ENCODE peak calls at places on chromosome 4, in seven cellular contexts. One of them, this sample, is unnamed.

GRCh38 chr4:122739174-122739573 is 6.7 kb downstream of the BBS12 start:
- DNase-seq in K562: no peak
- DNase-seq in GM12878: no peak
- DNase-seq in GM23338: no peak
- DNase-seq in HepG2: no peak
- DNase-seq in HCT116: no peak
- DNase-seq in H1: no peak
- DNase-seq in this sample: no peak

GRCh38 chr4:38574559-38575333 is 89.3 kb upstream of the KLF3 start:
- DNase-seq in GM23338: no peak
- DNase-seq in HCT116: no peak
- DNase-seq in HepG2: no peak
- DNase-seq in K562: no peak
- DNase-seq in GM12878: no peak
- DNase-seq in H1: no peak
- DNase-seq in this sample: no peak

GRCh38 chr4:74133786-74134499 is 24.0 kb upstream of the MTHFD2L start:
- DNase-seq in HepG2: peak; percentile 54
- DNase-seq in K562: peak; percentile 56
- DNase-seq in GM23338: peak; percentile 87
- DNase-seq in GM12878: peak; percentile 20
- DNase-seq in HCT116: peak; percentile 86
- DNase-seq in H1: peak; percentile 83
- DNase-seq in this sample: peak; percentile 47

GRCh38 chr4:52665592-52665991 is 6.5 kb upstream of the USP46 start:
- DNase-seq in GM12878: no peak
- DNase-seq in K562: no peak
- DNase-seq in GM23338: peak; percentile 36
- DNase-seq in H1: no peak
- DNase-seq in HepG2: peak; percentile 43
- DNase-seq in HCT116: peak; percentile 44
- DNase-seq in this sample: no peak

GRCh38 chr4:35760706-35761278 is 483.5 kb downstream of the ARAP2 start:
- DNase-seq in GM12878: no peak
- DNase-seq in K562: no peak
- DNase-seq in HepG2: peak; percentile 31
- DNase-seq in GM23338: no peak
- DNase-seq in H1: no peak
- DNase-seq in HCT116: no peak
- DNase-seq in this sample: no peak

GRCh38 chr4:38678078-38678477 is 14.1 kb downstream of the KLF3 start:
- DNase-seq in HepG2: no peak
- DNase-seq in H1: no peak
- DNase-seq in HCT116: no peak
- DNase-seq in GM23338: no peak
- DNase-seq in K562: no peak
- DNase-seq in GM12878: no peak
- DNase-seq in this sample: no peak

GRCh38 chr4:68906238-68907137 is 45.1 kb downstream of the UGT2A3 start:
- DNase-seq in K562: no peak
- DNase-seq in GM12878: no peak
- DNase-seq in H1: peak; percentile 57
- DNase-seq in GM23338: peak; percentile 84
- DNase-seq in HCT116: no peak
- DNase-seq in HepG2: no peak
- DNase-seq in this sample: no peak

GRCh38 chr4:153556441-153556815 is 90.3 kb downstream of the TMEM131L start:
- DNase-seq in GM12878: no peak
- DNase-seq in K562: no peak
- DNase-seq in HepG2: no peak
- DNase-seq in GM23338: no peak
- DNase-seq in HCT116: no peak
- DNase-seq in H1: no peak
- DNase-seq in this sample: no peak

GRCh38 chr4:139665690-139666529 is at the start of gene MGST2:
- DNase-seq in GM23338: peak; percentile 75
- DNase-seq in HepG2: peak; percentile 98
- DNase-seq in HCT116: no peak
- DNase-seq in K562: peak; percentile 71
- DNase-seq in GM12878: no peak
- DNase-seq in H1: peak; percentile 66
- DNase-seq in this sample: no peak

GRCh38 chr4:8694226-8694625 is 101.7 kb downstream of the CPZ start:
- DNase-seq in GM23338: no peak
- DNase-seq in K562: no peak
- DNase-seq in GM12878: no peak
- DNase-seq in HCT116: no peak
- DNase-seq in H1: no peak
- DNase-seq in HepG2: no peak
- DNase-seq in this sample: no peak

GRCh38 chr4:151015458-151016344 is 617 bp upstream of the LRBA start:
- DNase-seq in HepG2: peak; percentile 64
- DNase-seq in GM12878: no peak
- DNase-seq in K562: peak; percentile 85
- DNase-seq in GM23338: peak; percentile 91
- DNase-seq in H1: peak; percentile 91
- DNase-seq in HCT116: peak; percentile 77
- DNase-seq in this sample: no peak
- H3K4me3 ChIP-seq in HepG2: peak overlapping the region; percentile 99
- H3K4me3 ChIP-seq in GM12878: peak overlapping the region; percentile 100
- H3K4me3 ChIP-seq in K562: peak overlapping the region; percentile 98
- H3K4me3 ChIP-seq in GM23338: peak overlapping the region; percentile 67
- H3K4me3 ChIP-seq in H1: peak overlapping the region; percentile 38
- H3K4me3 ChIP-seq in HCT116: peak overlapping the region; percentile 80
- H3K4me3 ChIP-seq in this sample: peak overlapping the region; percentile 92

DNA sequence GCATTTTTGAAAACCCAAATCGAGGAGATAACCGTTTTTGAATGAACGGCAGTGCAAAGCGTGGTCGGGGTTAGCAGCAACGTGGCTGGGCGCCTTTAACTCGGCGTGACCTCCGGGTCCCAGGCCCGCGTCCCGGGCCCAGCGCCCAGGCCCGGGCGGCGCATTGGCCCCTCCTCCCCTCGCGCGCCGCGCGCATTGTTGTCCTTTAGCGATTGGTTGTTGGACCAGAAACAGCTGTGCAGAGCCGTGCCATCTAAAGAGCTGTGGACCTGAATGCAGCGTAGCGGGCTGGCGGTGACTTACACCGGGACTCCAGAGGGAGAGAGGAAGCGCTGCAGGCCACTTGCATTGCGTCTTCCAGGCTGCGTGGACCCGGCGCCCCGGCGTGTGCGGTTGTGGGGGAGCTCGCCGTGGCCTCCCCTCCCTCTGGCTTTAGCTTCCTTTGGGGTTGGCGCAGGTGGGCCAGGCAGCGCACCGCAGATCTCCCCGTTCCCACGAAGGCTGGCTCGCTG is at the start of gene STOX2:
- DNase-seq in HepG2: peak; percentile 26
- DNase-seq in H1: peak; percentile 75
- DNase-seq in K562: no peak
- DNase-seq in HCT116: no peak
- DNase-seq in GM23338: peak; percentile 86
- DNase-seq in GM12878: no peak
- DNase-seq in this sample: peak; percentile 5
- TF ChIP-seq POLR2AphosphoS5 in HepG2: no peak
- TF ChIP-seq POLR2AphosphoS5 in H1: no peak
- TF ChIP-seq POLR2AphosphoS5 in K562: no peak
- TF ChIP-seq POLR2AphosphoS5 in HCT116: no peak
- TF ChIP-seq POLR2AphosphoS5 in GM23338: no peak
- TF ChIP-seq POLR2AphosphoS5 in GM12878: no peak
- TF ChIP-seq POLR2AphosphoS5 in this sample: peak; percentile 17

DNA sequence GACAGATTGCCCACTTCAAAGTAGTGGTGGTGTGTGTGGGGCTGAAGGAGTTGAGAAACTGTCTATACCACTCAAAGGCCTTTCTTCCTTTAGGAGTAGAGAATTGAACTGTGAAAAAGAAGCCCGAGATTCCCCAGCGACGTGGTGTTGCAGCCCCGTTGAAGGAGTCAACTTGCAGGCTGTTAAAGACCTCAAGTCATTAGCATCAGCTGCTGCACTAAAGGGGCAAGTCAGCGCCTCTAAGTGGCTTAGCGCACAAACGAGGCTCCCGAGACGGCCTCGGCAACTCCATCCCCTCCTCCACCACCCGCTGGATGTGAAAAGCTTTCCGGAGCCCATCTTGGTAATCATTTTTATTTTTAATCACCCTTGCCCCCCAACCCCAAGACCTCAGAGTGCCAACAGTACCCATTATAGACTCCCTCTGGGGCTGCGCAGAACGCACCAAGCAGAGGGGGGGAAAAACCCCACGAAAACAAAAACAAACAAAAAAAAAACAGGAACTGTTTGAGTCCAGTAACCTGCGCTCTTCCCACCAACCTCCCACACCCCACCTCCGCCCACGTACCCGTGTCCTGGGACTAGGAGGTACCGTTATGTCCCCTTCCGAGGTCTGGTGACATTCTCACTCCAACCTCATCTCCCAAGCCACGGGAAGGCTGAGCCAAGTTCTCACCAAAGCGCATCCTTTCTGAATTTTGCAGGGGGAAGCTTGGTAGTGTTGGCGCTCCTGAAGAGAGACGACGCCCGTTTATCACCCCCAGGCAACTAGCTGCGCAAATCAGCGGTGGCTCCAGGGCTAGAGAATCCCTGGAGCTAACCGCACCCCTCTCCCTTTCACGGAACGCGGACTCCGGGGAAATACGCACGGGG is 808 bp upstream of the PRDM8 start:
- DNase-seq in HCT116: no peak
- DNase-seq in GM23338: peak; percentile 86
- DNase-seq in H1: peak; percentile 57
- DNase-seq in K562: no peak
- DNase-seq in HepG2: no peak
- DNase-seq in GM12878: no peak
- DNase-seq in this sample: no peak
- TF ChIP-seq EZH2 in HCT116: no peak
- TF ChIP-seq EZH2 in GM23338: peak; percentile 61
- TF ChIP-seq EZH2 in H1: peak; percentile 20
- TF ChIP-seq EZH2 in K562: no peak
- TF ChIP-seq EZH2 in HepG2: no peak
- TF ChIP-seq EZH2 in GM12878: no peak
- TF ChIP-seq EZH2 in this sample: no peak

GRCh38 chr4:113762061-113762850 is 718 bp upstream of the CAMK2D start:
- DNase-seq in GM12878: peak; percentile 99
- DNase-seq in HCT116: peak; percentile 99
- DNase-seq in K562: peak; percentile 59
- DNase-seq in H1: peak; percentile 96
- DNase-seq in GM23338: peak; percentile 100
- DNase-seq in HepG2: peak; percentile 99
- DNase-seq in this sample: peak; percentile 75

GRCh38 chr4:113764720-113765264 is 3.3 kb upstream of the CAMK2D start:
- DNase-seq in GM12878: no peak
- DNase-seq in HepG2: peak; percentile 47
- DNase-seq in HCT116: no peak
- DNase-seq in H1: no peak
- DNase-seq in K562: no peak
- DNase-seq in GM23338: no peak
- DNase-seq in this sample: no peak

GRCh38 chr4:113760852-113761681 is 471 bp downstream of the CAMK2D start:
- DNase-seq in GM23338: peak; percentile 78
- DNase-seq in K562: no peak
- DNase-seq in HepG2: peak; percentile 74
- DNase-seq in HCT116: no peak
- DNase-seq in H1: peak; percentile 73
- DNase-seq in GM12878: no peak
- DNase-seq in this sample: no peak

GRCh38 chr4:113761682-113762060 is at the start of gene CAMK2D:
- DNase-seq in K562: no peak
- DNase-seq in GM23338: no peak
- DNase-seq in H1: peak; percentile 81
- DNase-seq in HCT116: peak; percentile 80
- DNase-seq in GM12878: peak; percentile 81
- DNase-seq in HepG2: peak; percentile 85
- DNase-seq in this sample: no peak

GRCh38 chr4:113762851-113763172 is 1.3 kb upstream of the CAMK2D start:
- DNase-seq in K562: no peak
- DNase-seq in GM23338: no peak
- DNase-seq in HCT116: no peak
- DNase-seq in HepG2: no peak
- DNase-seq in H1: no peak
- DNase-seq in GM12878: no peak
- DNase-seq in this sample: no peak
- H3K4me3 ChIP-seq in K562: peak overlapping the region; percentile 24
- H3K4me3 ChIP-seq in GM23338: peak overlapping the region; percentile 81
- H3K4me3 ChIP-seq in HCT116: peak overlapping the region; percentile 79
- H3K4me3 ChIP-seq in HepG2: peak overlapping the region; percentile 96
- H3K4me3 ChIP-seq in H1: peak overlapping the region; percentile 84
- H3K4me3 ChIP-seq in GM12878: peak overlapping the region; percentile 99
- H3K4me3 ChIP-seq in this sample: peak overlapping the region; percentile 86

GRCh38 chr4:55214172-55214571 is 88.8 kb upstream of the KDR start:
- DNase-seq in K562: no peak
- DNase-seq in HepG2: no peak
- DNase-seq in GM12878: no peak
- DNase-seq in H1: no peak
- DNase-seq in GM23338: no peak
- DNase-seq in HCT116: no peak
- DNase-seq in this sample: peak; percentile 24
- TF ChIP-seq POLR2AphosphoS5 in K562: no peak
- TF ChIP-seq POLR2AphosphoS5 in HepG2: no peak
- TF ChIP-seq POLR2AphosphoS5 in GM12878: no peak
- TF ChIP-seq POLR2AphosphoS5 in H1: no peak
- TF ChIP-seq POLR2AphosphoS5 in GM23338: no peak
- TF ChIP-seq POLR2AphosphoS5 in HCT116: no peak
- TF ChIP-seq POLR2AphosphoS5 in this sample: no peak